ENCODE peak calls at places on chromosomes 6 and 20, in seven cellular contexts. One of them, this sample, is unnamed.
A peak's percentile ranks its signal among the peaks of the same experiment; 100 is the strongest.

GRCh38 chr6:47780510-47781356 is 1.1 kb upstream of the OPN5 start:
- DNase-seq in stimulated activated CD4-positive, alpha-beta T cell treated with anti-CD3 and anti-CD28 coated beads, Interleukin-1b, Interleukin-23, amount 100 ng/mL, for 4 hours: peak; percentile 5
- DNase-seq in K562: no peak
- DNase-seq in PC-3: peak; percentile 89
- DNase-seq in activated T-cell treated with anti-CD3 and anti-CD28 coated beads for 1 hour: peak; percentile 6
- DNase-seq in suprapubic skin: no peak
- DNase-seq in cardiac fibroblast: peak; percentile 82
- DNase-seq in this sample: peak; percentile 66

GRCh38 chr6:52361347-52361944 is 505 bp upstream of the PAQR8 start:
- DNase-seq in stimulated activated CD4-positive, alpha-beta T cell treated with anti-CD3 and anti-CD28 coated beads, Interleukin-1b, Interleukin-23, amount 100 ng/mL, for 4 hours: no peak
- DNase-seq in K562: peak; percentile 29
- DNase-seq in PC-3: no peak
- DNase-seq in activated T-cell treated with anti-CD3 and anti-CD28 coated beads for 1 hour: peak; percentile 7
- DNase-seq in suprapubic skin: no peak
- DNase-seq in cardiac fibroblast: peak; percentile 39
- DNase-seq in this sample: peak; percentile 64

GRCh38 chr20:58406422-58407001 is 17.5 kb downstream of the VAPB start:
- DNase-seq in stimulated activated CD4-positive, alpha-beta T cell treated with anti-CD3 and anti-CD28 coated beads, Interleukin-1b, Interleukin-23, amount 100 ng/mL, for 4 hours: no peak
- DNase-seq in K562: no peak
- DNase-seq in PC-3: peak; percentile 43
- DNase-seq in activated T-cell treated with anti-CD3 and anti-CD28 coated beads for 1 hour: no peak
- DNase-seq in suprapubic skin: no peak
- DNase-seq in cardiac fibroblast: peak; percentile 34
- DNase-seq in this sample: peak; percentile 13

GRCh38 chr6:43771210-43771857 is 1.3 kb downstream of the VEGFA start:
- DNase-seq in stimulated activated CD4-positive, alpha-beta T cell treated with anti-CD3 and anti-CD28 coated beads, Interleukin-1b, Interleukin-23, amount 100 ng/mL, for 4 hours: peak; percentile 68
- DNase-seq in K562: peak; percentile 86
- DNase-seq in PC-3: peak; percentile 56
- DNase-seq in activated T-cell treated with anti-CD3 and anti-CD28 coated beads for 1 hour: peak; percentile 22
- DNase-seq in suprapubic skin: peak; percentile 87
- DNase-seq in cardiac fibroblast: peak; percentile 50
- DNase-seq in this sample: peak; percentile 83

GRCh38 chr6:16804515-16805161 is 43.4 kb upstream of the ATXN1 start:
- DNase-seq in stimulated activated CD4-positive, alpha-beta T cell treated with anti-CD3 and anti-CD28 coated beads, Interleukin-1b, Interleukin-23, amount 100 ng/mL, for 4 hours: no peak
- DNase-seq in K562: no peak
- DNase-seq in PC-3: no peak
- DNase-seq in activated T-cell treated with anti-CD3 and anti-CD28 coated beads for 1 hour: no peak
- DNase-seq in suprapubic skin: no peak
- DNase-seq in cardiac fibroblast: no peak
- DNase-seq in this sample: no peak

GRCh38 chr6:170068496-170068895 is 222.4 kb downstream of the DLL1 start:
- DNase-seq in stimulated activated CD4-positive, alpha-beta T cell treated with anti-CD3 and anti-CD28 coated beads, Interleukin-1b, Interleukin-23, amount 100 ng/mL, for 4 hours: no peak
- DNase-seq in K562: no peak
- DNase-seq in PC-3: no peak
- DNase-seq in activated T-cell treated with anti-CD3 and anti-CD28 coated beads for 1 hour: no peak
- DNase-seq in suprapubic skin: peak; percentile 57
- DNase-seq in cardiac fibroblast: no peak
- DNase-seq in this sample: no peak

GRCh38 chr20:10651227-10651990 is 22.4 kb downstream of the JAG1 start:
- DNase-seq in stimulated activated CD4-positive, alpha-beta T cell treated with anti-CD3 and anti-CD28 coated beads, Interleukin-1b, Interleukin-23, amount 100 ng/mL, for 4 hours: no peak
- DNase-seq in K562: no peak
- DNase-seq in PC-3: no peak
- DNase-seq in activated T-cell treated with anti-CD3 and anti-CD28 coated beads for 1 hour: no peak
- DNase-seq in suprapubic skin: no peak
- DNase-seq in cardiac fibroblast: peak; percentile 64
- DNase-seq in this sample: no peak

GRCh38 chr6:118735320-118735719 is 83.9 kb upstream of the CEP85L start:
- DNase-seq in stimulated activated CD4-positive, alpha-beta T cell treated with anti-CD3 and anti-CD28 coated beads, Interleukin-1b, Interleukin-23, amount 100 ng/mL, for 4 hours: no peak
- DNase-seq in K562: peak; percentile 51
- DNase-seq in PC-3: peak; percentile 28
- DNase-seq in activated T-cell treated with anti-CD3 and anti-CD28 coated beads for 1 hour: no peak
- DNase-seq in suprapubic skin: no peak
- DNase-seq in cardiac fibroblast: peak; percentile 20
- DNase-seq in this sample: no peak

GRCh38 chr6:21886601-21887091 is 293.1 kb downstream of the SOX4 start:
- DNase-seq in stimulated activated CD4-positive, alpha-beta T cell treated with anti-CD3 and anti-CD28 coated beads, Interleukin-1b, Interleukin-23, amount 100 ng/mL, for 4 hours: no peak
- DNase-seq in K562: no peak
- DNase-seq in PC-3: peak; percentile 33
- DNase-seq in activated T-cell treated with anti-CD3 and anti-CD28 coated beads for 1 hour: no peak
- DNase-seq in suprapubic skin: no peak
- DNase-seq in cardiac fibroblast: peak; percentile 50
- DNase-seq in this sample: no peak

GRCh38 chr6:21180155-21180554 is 413.4 kb upstream of the SOX4 start:
- DNase-seq in stimulated activated CD4-positive, alpha-beta T cell treated with anti-CD3 and anti-CD28 coated beads, Interleukin-1b, Interleukin-23, amount 100 ng/mL, for 4 hours: no peak
- DNase-seq in K562: no peak
- DNase-seq in PC-3: no peak
- DNase-seq in activated T-cell treated with anti-CD3 and anti-CD28 coated beads for 1 hour: no peak
- DNase-seq in suprapubic skin: no peak
- DNase-seq in cardiac fibroblast: no peak
- DNase-seq in this sample: no peak

GRCh38 chr20:45080867-45081616 is 19.9 kb downstream of the KCNS1 start:
- DNase-seq in stimulated activated CD4-positive, alpha-beta T cell treated with anti-CD3 and anti-CD28 coated beads, Interleukin-1b, Interleukin-23, amount 100 ng/mL, for 4 hours: no peak
- DNase-seq in K562: peak; percentile 57
- DNase-seq in PC-3: peak; percentile 69
- DNase-seq in activated T-cell treated with anti-CD3 and anti-CD28 coated beads for 1 hour: no peak
- DNase-seq in suprapubic skin: no peak
- DNase-seq in cardiac fibroblast: peak; percentile 27
- DNase-seq in this sample: peak; percentile 15

GRCh38 chr6:83615025-83615999 is 93.6 kb downstream of the SNAP91 start:
- DNase-seq in stimulated activated CD4-positive, alpha-beta T cell treated with anti-CD3 and anti-CD28 coated beads, Interleukin-1b, Interleukin-23, amount 100 ng/mL, for 4 hours: no peak
- DNase-seq in K562: peak; percentile 31
- DNase-seq in PC-3: peak; percentile 42
- DNase-seq in activated T-cell treated with anti-CD3 and anti-CD28 coated beads for 1 hour: no peak
- DNase-seq in suprapubic skin: no peak
- DNase-seq in cardiac fibroblast: peak; percentile 59
- DNase-seq in this sample: peak; percentile 27

GRCh38 chr6:79672631-79673065 is 41.5 kb downstream of the SH3BGRL2 start:
- DNase-seq in stimulated activated CD4-positive, alpha-beta T cell treated with anti-CD3 and anti-CD28 coated beads, Interleukin-1b, Interleukin-23, amount 100 ng/mL, for 4 hours: no peak
- DNase-seq in K562: no peak
- DNase-seq in PC-3: peak; percentile 65
- DNase-seq in activated T-cell treated with anti-CD3 and anti-CD28 coated beads for 1 hour: no peak
- DNase-seq in suprapubic skin: no peak
- DNase-seq in cardiac fibroblast: peak; percentile 63
- DNase-seq in this sample: peak; percentile 18

GRCh38 chr6:110731898-110732297 is 83.4 kb downstream of the CDK19 start:
- DNase-seq in stimulated activated CD4-positive, alpha-beta T cell treated with anti-CD3 and anti-CD28 coated beads, Interleukin-1b, Interleukin-23, amount 100 ng/mL, for 4 hours: no peak
- DNase-seq in K562: no peak
- DNase-seq in PC-3: no peak
- DNase-seq in activated T-cell treated with anti-CD3 and anti-CD28 coated beads for 1 hour: no peak
- DNase-seq in suprapubic skin: no peak
- DNase-seq in cardiac fibroblast: no peak
- DNase-seq in this sample: no peak

GRCh38 chr6:49888742-49889431 is 22.6 kb upstream of the CRISP1 start:
- DNase-seq in stimulated activated CD4-positive, alpha-beta T cell treated with anti-CD3 and anti-CD28 coated beads, Interleukin-1b, Interleukin-23, amount 100 ng/mL, for 4 hours: no peak
- DNase-seq in K562: no peak
- DNase-seq in PC-3: no peak
- DNase-seq in activated T-cell treated with anti-CD3 and anti-CD28 coated beads for 1 hour: no peak
- DNase-seq in suprapubic skin: no peak
- DNase-seq in cardiac fibroblast: no peak
- DNase-seq in this sample: peak; percentile 51

GRCh38 chr6:42226251-42227143 is 8.8 kb upstream of the MRPS10 start:
- DNase-seq in stimulated activated CD4-positive, alpha-beta T cell treated with anti-CD3 and anti-CD28 coated beads, Interleukin-1b, Interleukin-23, amount 100 ng/mL, for 4 hours: no peak
- DNase-seq in K562: no peak
- DNase-seq in PC-3: peak; percentile 100
- DNase-seq in activated T-cell treated with anti-CD3 and anti-CD28 coated beads for 1 hour: no peak
- DNase-seq in suprapubic skin: no peak
- DNase-seq in cardiac fibroblast: peak; percentile 65
- DNase-seq in this sample: no peak

GRCh38 chr6:150667977-150668716 is 68.5 kb downstream of the PLEKHG1 start:
- DNase-seq in stimulated activated CD4-positive, alpha-beta T cell treated with anti-CD3 and anti-CD28 coated beads, Interleukin-1b, Interleukin-23, amount 100 ng/mL, for 4 hours: no peak
- DNase-seq in K562: no peak
- DNase-seq in PC-3: peak; percentile 69
- DNase-seq in activated T-cell treated with anti-CD3 and anti-CD28 coated beads for 1 hour: no peak
- DNase-seq in suprapubic skin: peak; percentile 94
- DNase-seq in cardiac fibroblast: peak; percentile 88
- DNase-seq in this sample: no peak

GRCh38 chr6:85459224-85459901 is 9.5 kb downstream of the NT5E start:
- DNase-seq in stimulated activated CD4-positive, alpha-beta T cell treated with anti-CD3 and anti-CD28 coated beads, Interleukin-1b, Interleukin-23, amount 100 ng/mL, for 4 hours: no peak
- DNase-seq in K562: no peak
- DNase-seq in PC-3: peak; percentile 92
- DNase-seq in activated T-cell treated with anti-CD3 and anti-CD28 coated beads for 1 hour: no peak
- DNase-seq in suprapubic skin: no peak
- DNase-seq in cardiac fibroblast: peak; percentile 93
- DNase-seq in this sample: no peak

GRCh38 chr6:39389372-39389767 is 66.9 kb upstream of the KCNK16 start:
- DNase-seq in stimulated activated CD4-positive, alpha-beta T cell treated with anti-CD3 and anti-CD28 coated beads, Interleukin-1b, Interleukin-23, amount 100 ng/mL, for 4 hours: no peak
- DNase-seq in K562: no peak
- DNase-seq in PC-3: no peak
- DNase-seq in activated T-cell treated with anti-CD3 and anti-CD28 coated beads for 1 hour: no peak
- DNase-seq in suprapubic skin: no peak
- DNase-seq in cardiac fibroblast: peak; percentile 27
- DNase-seq in this sample: no peak

GRCh38 chr6:39312912-39313525 is 1.2 kb downstream of the KCNK17 start:
- DNase-seq in stimulated activated CD4-positive, alpha-beta T cell treated with anti-CD3 and anti-CD28 coated beads, Interleukin-1b, Interleukin-23, amount 100 ng/mL, for 4 hours: no peak
- DNase-seq in K562: no peak
- DNase-seq in PC-3: no peak
- DNase-seq in activated T-cell treated with anti-CD3 and anti-CD28 coated beads for 1 hour: no peak
- DNase-seq in suprapubic skin: no peak
- DNase-seq in cardiac fibroblast: no peak
- DNase-seq in this sample: no peak

GRCh38 chr6:116763048-116763447 is 2.5 kb downstream of the FAM162B start:
- DNase-seq in stimulated activated CD4-positive, alpha-beta T cell treated with anti-CD3 and anti-CD28 coated beads, Interleukin-1b, Interleukin-23, amount 100 ng/mL, for 4 hours: no peak
- DNase-seq in K562: no peak
- DNase-seq in PC-3: no peak
- DNase-seq in activated T-cell treated with anti-CD3 and anti-CD28 coated beads for 1 hour: no peak
- DNase-seq in suprapubic skin: no peak
- DNase-seq in cardiac fibroblast: no peak
- DNase-seq in this sample: no peak

GRCh38 chr6:40556023-40556422 is 31.1 kb downstream of the LRFN2 start:
- DNase-seq in stimulated activated CD4-positive, alpha-beta T cell treated with anti-CD3 and anti-CD28 coated beads, Interleukin-1b, Interleukin-23, amount 100 ng/mL, for 4 hours: no peak
- DNase-seq in K562: no peak
- DNase-seq in PC-3: no peak
- DNase-seq in activated T-cell treated with anti-CD3 and anti-CD28 coated beads for 1 hour: no peak
- DNase-seq in suprapubic skin: no peak
- DNase-seq in cardiac fibroblast: no peak
- DNase-seq in this sample: no peak

GRCh38 chr6:149317656-149318571 is at the start of gene TAB2:
- DNase-seq in stimulated activated CD4-positive, alpha-beta T cell treated with anti-CD3 and anti-CD28 coated beads, Interleukin-1b, Interleukin-23, amount 100 ng/mL, for 4 hours: peak; percentile 80
- DNase-seq in K562: peak; percentile 79
- DNase-seq in PC-3: no peak
- DNase-seq in activated T-cell treated with anti-CD3 and anti-CD28 coated beads for 1 hour: peak; percentile 69
- DNase-seq in suprapubic skin: peak; percentile 82
- DNase-seq in cardiac fibroblast: no peak
- DNase-seq in this sample: peak; percentile 84